ENCODE peak calls at places on chromosomes 7 and 10, in eight cellular contexts. One of them, this sample, is unnamed.

GRCh38 chr7:141208539-141208938 is 134.7 kb downstream of the TMEM178B start:
- DNase-seq in EH: no peak
- DNase-seq in Panc1: no peak
- DNase-seq in astrocyte: no peak
- DNase-seq in MV-4-11: no peak
- DNase-seq in pancreas: no peak
- DNase-seq in HuH-7.5: no peak
- DNase-seq in H4: no peak
- DNase-seq in this sample: no peak

GRCh38 chr7:80054356-80054755 is 80.3 kb upstream of the GNAI1 start:
- DNase-seq in EH: peak
- DNase-seq in MV-4-11: no peak
- DNase-seq in H4: no peak
- DNase-seq in HuH-7.5: no peak
- DNase-seq in pancreas: no peak
- DNase-seq in astrocyte: peak
- DNase-seq in Panc1: no peak
- DNase-seq in this sample: no peak

GRCh38 chr7:13989944-13990295 is 454 bp upstream of the ETV1 start:
- DNase-seq in EH: no peak
- DNase-seq in pancreas: no peak
- DNase-seq in Panc1: no peak
- DNase-seq in astrocyte: no peak
- DNase-seq in H4: no peak
- DNase-seq in MV-4-11: no peak
- DNase-seq in HuH-7.5: no peak
- DNase-seq in this sample: no peak

GRCh38 chr7:73978681-73979563 is 49.1 kb upstream of the ELN start:
- DNase-seq in MV-4-11: peak
- DNase-seq in Panc1: peak
- DNase-seq in H4: peak
- DNase-seq in astrocyte: no peak
- DNase-seq in EH: peak
- DNase-seq in pancreas: peak
- DNase-seq in HuH-7.5: peak
- DNase-seq in this sample: no peak

GRCh38 chr7:118053353-118053752 is 130.6 kb upstream of the LSM8 start:
- DNase-seq in EH: no peak
- DNase-seq in astrocyte: no peak
- DNase-seq in pancreas: no peak
- DNase-seq in HuH-7.5: no peak
- DNase-seq in Panc1: no peak
- DNase-seq in MV-4-11: no peak
- DNase-seq in H4: no peak
- DNase-seq in this sample: no peak

GRCh38 chr7:4683884-4684565 is 1.9 kb downstream of the FOXK1 start:
- DNase-seq in H4: peak
- DNase-seq in HuH-7.5: no peak
- DNase-seq in EH: peak
- DNase-seq in astrocyte: peak
- DNase-seq in MV-4-11: peak
- DNase-seq in pancreas: no peak
- DNase-seq in Panc1: peak
- DNase-seq in this sample: peak

GRCh38 chr7:128882134-128882533 is 19.5 kb downstream of the ATP6V1F start:
- DNase-seq in pancreas: peak
- DNase-seq in H4: no peak
- DNase-seq in Panc1: no peak
- DNase-seq in EH: no peak
- DNase-seq in HuH-7.5: no peak
- DNase-seq in astrocyte: no peak
- DNase-seq in MV-4-11: no peak
- DNase-seq in this sample: no peak

GRCh38 chr10:128095753-128096469 is 30.3 kb downstream of the MKI67 start:
- DNase-seq in MV-4-11: peak
- DNase-seq in H4: no peak
- DNase-seq in pancreas: no peak
- DNase-seq in EH: no peak
- DNase-seq in astrocyte: no peak
- DNase-seq in Panc1: no peak
- DNase-seq in HuH-7.5: no peak
- DNase-seq in this sample: no peak

This sample was measured in C1 segment of cervical spinal cord.